ENCODE peak calls at places on chromosomes 4 and X, in eight cellular contexts. C, N, G, L, P, T, Q and V are unnamed samples.

GRCh38 chr4:12595986-12596385 is 888.2 kb downstream of the RAB28 start:
- DNase-seq in C (no peak), L (no peak), T (no peak), G (no peak), P (no peak), N (no peak), Q (no peak), V (no peak)

GRCh38 chrX:20181563-20182329 is 40.1 kb upstream of the EIF1AX start:
- DNase-seq in N (no peak), G (no peak), L (no peak), Q (no peak), T (no peak), P (no peak), C (no peak), V (no peak)

GRCh38 chr4:159141193-159141592 is 38.3 kb downstream of the RAPGEF2 start:
- DNase-seq in Q (peak; percentile 74), C (no peak), N (no peak), T (no peak), P (no peak), L (no peak), G (no peak), V (no peak)

GRCh38 chrX:56857042-56857441 is 128.0 kb downstream of the NBDY start:
- DNase-seq in L (no peak), P (no peak), N (no peak), G (no peak), C (no peak), Q (no peak), T (no peak), V (no peak)

GRCh38 chrX:71637848-71638247 is 19.5 kb upstream of the CXCR3 start:
- DNase-seq in C (no peak), P (no peak), L (no peak), T (peak; percentile 35), Q (peak; percentile 36), G (no peak), N (peak; percentile 41), V (no peak)

GRCh38 chr4:79341893-79342653 is 16.2 kb upstream of the NAA11 start:
- DNase-seq in N (no peak), G (no peak), P (no peak), T (no peak), Q (no peak), C (no peak), L (no peak), V (no peak)

GRCh38 chr4:7911044-7911578 is 28.6 kb downstream of the AFAP1 start:
- DNase-seq in L (no peak), T (peak; percentile 94), C (no peak), Q (peak; percentile 93), N (peak; percentile 85), P (no peak), G (no peak), V (no peak)

GRCh38 chr4:56698329-56698728 is 17.2 kb upstream of the HOPX start:
- DNase-seq in P (no peak), T (no peak), Q (peak; percentile 91), C (no peak), G (no peak), L (no peak), N (peak; percentile 40), V (no peak)

GRCh38 chr4:185657191-185657590 is 121.9 kb upstream of the PDLIM3 start:
- DNase-seq in L (no peak), G (no peak), C (no peak), N (peak; percentile 4), Q (peak; percentile 14), T (no peak), P (no peak), V (no peak)

GRCh38 chr4:181966084-181966483 is 277.1 kb upstream of the TENM3 start:
- DNase-seq in Q (peak; percentile 97), G (no peak), N (no peak), P (no peak), L (no peak), C (no peak), T (peak; percentile 84), V (no peak)

GRCh38 chrX:149762696-149763614 is 10.9 kb upstream of the HSFX1 start:
- DNase-seq in N (no peak), L (no peak), P (no peak), C (no peak), T (no peak), Q (no peak), G (no peak), V (no peak)

GRCh38 chrX:136738049-136738729 is 42.5 kb downstream of the ARHGEF6 start:
- DNase-seq in G (no peak), L (no peak), Q (no peak), P (no peak), T (no peak), C (no peak), N (no peak), V (no peak)

GRCh38 chr4:85707591-85707990 is 232.6 kb downstream of the ARHGAP24 start:
- DNase-seq in T (no peak), C (no peak), P (peak; percentile 24), Q (no peak), N (no peak), G (no peak), L (no peak), V (peak; percentile 24)

GRCh38 chr4:186737427-186737826 is 13.8 kb upstream of the FAT1 start:
- DNase-seq in C (no peak), G (no peak), P (no peak), L (no peak), Q (no peak), N (no peak), T (no peak), V (no peak)

GRCh38 chrX:124001581-124001980 is 40.1 kb downstream of the STAG2 start:
- DNase-seq in P (no peak), C (no peak), L (no peak), G (no peak), N (no peak), T (no peak), Q (no peak), V (no peak)

GRCh38 chr4:5753766-5754528 is 42.9 kb downstream of the EVC start:
- DNase-seq in Q (peak; percentile 93), L (peak; percentile 18), G (no peak), N (peak; percentile 96), T (peak; percentile 86), C (no peak), P (no peak), V (no peak)

GRCh38 chr4:23060776-23061175 is 368.0 kb downstream of the GBA3 start:
- DNase-seq in L (no peak), T (no peak), P (no peak), N (no peak), C (no peak), Q (peak; percentile 59), G (no peak), V (no peak)

GRCh38 chr4:187929024-187929423 is 66.5 kb upstream of the ZFP42 start:
- DNase-seq in N (no peak), C (no peak), G (no peak), L (no peak), T (no peak), P (no peak), Q (no peak), V (no peak)

GRCh38 chr4:149887091-149887490 is 71.4 kb upstream of the IQCM start:
- DNase-seq in Q (peak; percentile 43), L (no peak), T (no peak), P (no peak), G (no peak), C (no peak), N (no peak), V (no peak)

GRCh38 chr4:118280501-118281218 is 72.1 kb downstream of the PRSS12 start:
- DNase-seq in L (peak; percentile 58), C (peak; percentile 54), N (peak; percentile 81), G (no peak), P (peak; percentile 38), T (peak; percentile 56), Q (peak; percentile 78), V (no peak)

GRCh38 chr4:123250843-123251242 is 145.8 kb upstream of the SPRY1 start:
- DNase-seq in Q (peak; percentile 71), G (no peak), P (no peak), C (no peak), N (peak; percentile 78), T (peak; percentile 47), L (no peak), V (no peak)

DNA sequence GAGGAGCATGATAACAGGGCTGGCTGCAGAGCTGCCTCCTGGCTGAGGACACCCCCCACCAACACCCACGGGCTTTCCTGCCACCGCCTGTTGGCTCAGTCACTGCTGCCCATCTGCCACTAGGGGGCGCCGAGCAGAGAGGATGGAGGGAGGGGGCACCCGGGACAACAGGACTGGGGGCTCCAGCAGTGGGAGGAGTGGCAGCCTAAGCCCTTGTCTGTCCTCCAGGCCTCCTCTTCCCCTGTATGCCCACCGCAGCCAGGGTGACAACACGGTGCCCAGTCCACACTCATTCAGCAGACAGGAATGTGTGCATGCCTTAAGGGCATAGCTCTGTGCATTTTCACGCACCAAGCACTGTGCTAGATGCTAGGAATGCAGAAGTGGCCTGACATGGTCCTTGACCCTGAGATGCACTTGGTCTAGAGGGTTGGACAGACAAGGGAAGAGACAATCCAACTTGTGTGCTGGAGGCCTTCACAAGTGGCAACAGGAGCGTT is 149.9 kb downstream of the AMMECR1 start:
- DNase-seq in C (no peak), P (no peak), T (peak; percentile 41), Q (peak; percentile 53), G (no peak), L (peak; percentile 32), N (no peak), V (peak; percentile 50)
- TF ChIP-seq CTCF in C (peak; percentile 38), P (peak; percentile 75), T (peak; percentile 76), Q (peak; percentile 47), G (no peak), L (peak; percentile 67), N (peak; percentile 39), V (peak; percentile 62)

GRCh38 chrX:69424161-69424560 is 80.0 kb upstream of the NALF2 start:
- DNase-seq in Q (no peak), G (no peak), P (no peak), L (peak; percentile 1), N (peak; percentile 30), T (no peak), C (no peak), V (no peak)
- TF ChIP-seq CTCF in Q (peak; percentile 33), G (no peak), P (peak; percentile 14), L (no peak), N (peak; percentile 40), T (peak; percentile 55), C (no peak), V (no peak)

GRCh38 chr4:74339501-74339900 is 25.4 kb upstream of the EREG start:
- DNase-seq in C (no peak), L (no peak), G (no peak), T (no peak), P (no peak), N (no peak), Q (no peak), V (no peak)
- TF ChIP-seq CTCF in C (no peak), L (no peak), G (no peak), T (no peak), P (no peak), N (no peak), Q (no peak), V (no peak)

DNA sequence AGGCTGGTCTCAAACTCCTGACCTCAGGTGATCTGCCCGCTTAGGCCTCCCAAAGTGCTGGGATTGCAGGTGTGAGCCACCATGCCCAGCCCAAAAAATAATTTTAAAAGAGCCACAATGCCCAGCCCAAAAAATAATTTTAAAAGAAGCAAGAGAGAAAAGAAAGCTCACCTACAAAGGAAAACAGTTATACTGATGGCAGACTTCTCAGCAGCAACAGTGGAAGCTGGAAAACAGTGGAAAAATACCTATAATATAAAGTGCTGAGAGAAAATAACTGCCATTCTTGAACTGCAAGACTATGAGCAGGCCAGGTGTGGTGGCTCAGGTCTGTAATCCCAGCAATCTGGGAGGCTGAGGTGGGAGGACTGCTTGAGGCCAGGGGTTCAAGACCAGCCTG is 13.3 kb upstream of the HMGB2 start:
- DNase-seq in Q (no peak), G (no peak), L (no peak), C (no peak), P (no peak), N (no peak), T (no peak), V (no peak)
- TF ChIP-seq CTCF in Q (no peak), G (no peak), L (no peak), C (no peak), P (no peak), N (no peak), T (no peak), V (no peak)